ENCODE peak calls at places on chromosome X, in five cellular contexts. R is CD4-positive, alpha-beta T cell; I is PC-3; O is psoas muscle; S is AG09309. T is an unnamed sample.

GRCh38 chrX:53045002-53045401 is 3.6 kb upstream of the GPR173 start:
- DNase-seq in R (no peak), I (no peak), O (no peak), S (no peak), T (no peak)

GRCh38 chrX:26649534-26649933 is 433.6 kb downstream of the MAGEB5 start:
- DNase-seq in R (no peak), I (peak), O (no peak), S (no peak), T (no peak)

GRCh38 chrX:34734383-34734782 is 77.3 kb upstream of the TMEM47 start:
- DNase-seq in R (no peak), I (peak), O (no peak), S (no peak), T (peak)

GRCh38 chrX:70461026-70461425 is 16.4 kb downstream of the DLG3 start:
- DNase-seq in R (no peak), I (no peak), O (no peak), S (no peak), T (no peak)

GRCh38 chrX:17917945-17918577 is 57.0 kb upstream of the RAI2 start:
- DNase-seq in R (no peak), I (no peak), O (no peak), S (no peak), T (no peak)

GRCh38 chrX:152832520-152832919 is 1.7 kb downstream of the NSDHL start:
- DNase-seq in R (no peak), I (no peak), O (no peak), S (no peak), T (no peak)

GRCh38 chrX:4179031-4179430 is 465.6 kb upstream of the PRKX start:
- DNase-seq in R (no peak), I (no peak), O (no peak), S (no peak), T (no peak)

GRCh38 chrX:131262738-131263679 is 26.1 kb downstream of the IGSF1 start:
- DNase-seq in R (no peak), I (peak), O (no peak), S (no peak), T (no peak)

GRCh38 chrX:115234220-115234557 is 293 bp upstream of the LRCH2 start:
- DNase-seq in R (no peak), I (no peak), O (no peak), S (no peak), T (no peak)

GRCh38 chrX:1902901-1903379 is 288.1 kb downstream of the ASMT start:
- DNase-seq in R (no peak), I (no peak), O (no peak), S (no peak), T (no peak)

GRCh38 chrX:70046978-70047377 is 2.8 kb downstream of the AWAT2 start:
- DNase-seq in R (no peak), I (peak), O (no peak), S (no peak), T (no peak)

GRCh38 chrX:16578218-16578617 is 71.7 kb upstream of the S100G start:
- DNase-seq in R (no peak), I (peak), O (no peak), S (peak), T (no peak)

GRCh38 chrX:112636288-112636687 is 43.5 kb downstream of the LHFPL1 start:
- DNase-seq in R (no peak), I (no peak), O (no peak), S (no peak), T (no peak)

GRCh38 chrX:108139303-108139702 is 47.7 kb downstream of the ATG4A start:
- DNase-seq in R (no peak), I (peak), O (no peak), S (no peak), T (no peak)

GRCh38 chrX:30935985-30936384 is 46.9 kb upstream of the TAB3 start:
- DNase-seq in R (no peak), I (peak), O (no peak), S (no peak), T (no peak)
- TF ChIP-seq CTCF in R (no peak), I (peak), O (no peak), S (no peak), T (peak)

GRCh38 chrX:47644557-47645091 is 5.7 kb downstream of the ELK1 start:
- DNase-seq in R (no peak), I (peak), O (no peak), S (no peak), T (no peak)
- TF ChIP-seq CTCF in R (no peak), I (peak), O (no peak), S (peak), T (peak)

DNA sequence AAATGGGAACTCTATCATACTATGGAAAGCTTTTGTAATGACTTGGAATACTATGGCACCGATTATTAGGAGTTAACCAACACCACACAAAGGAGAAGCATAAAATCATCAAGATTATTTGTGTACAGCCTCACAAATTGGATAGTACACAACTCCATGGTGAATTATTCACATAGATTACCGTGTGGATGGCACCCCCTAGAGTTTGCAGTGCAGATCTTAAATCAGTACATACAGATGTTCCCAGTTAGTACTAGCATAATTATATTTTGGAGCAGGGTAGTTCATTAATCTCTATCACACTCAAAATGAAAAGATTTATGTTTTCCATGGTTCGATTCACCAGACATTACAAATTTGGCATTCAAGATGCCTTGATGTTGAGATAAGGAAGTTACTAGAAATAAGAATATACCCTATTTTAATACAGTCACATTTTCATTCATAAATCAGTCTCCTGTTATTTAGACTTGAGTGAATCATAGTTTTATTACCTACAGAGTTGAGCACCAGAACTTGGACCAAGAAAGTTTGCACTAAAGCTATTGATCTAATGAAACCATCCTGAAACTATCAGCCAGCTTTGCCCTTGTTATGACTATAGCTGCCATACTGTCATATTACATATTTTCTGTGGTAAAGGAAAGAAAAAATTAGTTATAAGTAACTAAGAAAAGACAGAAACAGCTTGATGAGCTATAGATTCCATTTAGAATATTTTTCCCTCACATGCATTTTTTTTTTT is 531.8 kb downstream of the GLUD2 start:
- DNase-seq in R (no peak), I (peak), O (no peak), S (no peak), T (no peak)
- TF ChIP-seq CTCF in R (peak), I (peak), O (peak), S (peak), T (peak)

DNA sequence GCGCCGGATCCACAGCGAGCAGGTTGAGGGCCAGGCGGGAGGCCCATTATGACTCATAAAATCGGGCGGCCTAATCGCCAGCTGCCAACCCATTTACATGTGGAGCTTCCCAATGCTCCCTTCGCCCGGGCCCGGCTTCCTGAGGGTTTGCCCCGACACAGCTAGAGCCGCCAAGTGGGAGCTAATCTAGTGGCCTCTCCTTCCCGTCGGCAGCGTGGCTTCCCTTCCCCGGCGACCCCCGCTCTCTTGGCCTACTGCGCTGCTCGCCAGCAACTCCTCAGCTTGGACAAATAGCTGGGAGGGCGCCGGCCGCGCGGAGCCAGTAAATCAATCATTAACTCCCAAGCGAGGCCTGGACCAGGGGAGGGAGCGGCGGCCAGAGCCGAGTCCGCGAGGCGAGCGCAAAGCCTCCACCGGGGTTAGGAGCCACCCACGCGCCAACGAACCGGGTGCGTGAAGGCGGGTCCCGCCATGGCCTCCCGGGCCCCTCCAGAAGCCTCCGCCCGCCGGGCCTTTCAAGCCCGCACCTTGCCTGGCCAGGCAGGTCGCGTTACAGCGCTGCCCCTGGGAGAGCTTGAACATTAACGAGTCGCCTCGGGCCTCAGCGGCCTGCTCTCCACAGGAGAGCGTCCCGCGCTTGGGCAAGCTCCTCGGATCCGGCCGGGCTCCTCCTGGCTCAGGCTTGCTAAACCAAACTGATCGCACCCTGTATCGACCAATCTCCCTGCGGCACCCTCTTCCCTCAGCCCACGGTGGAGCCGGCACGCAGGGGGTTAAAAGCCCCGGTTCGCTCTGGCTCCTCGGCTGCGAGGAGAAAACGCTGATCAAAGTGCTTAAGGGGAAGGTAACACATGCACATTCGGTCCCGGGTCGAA is 10.6 kb upstream of the BCOR start:
- DNase-seq in R (no peak), I (peak), O (peak), S (no peak), T (no peak)
- TF ChIP-seq CTCF in R (no peak), I (no peak), O (no peak), S (no peak), T (no peak)

GRCh38 chrX:56281789-56282188 is 49.6 kb downstream of the KLF8 start:
- DNase-seq in R (no peak), I (peak), O (no peak), S (no peak), T (no peak)
- TF ChIP-seq CTCF in R (peak), I (peak), O (peak), S (peak), T (no peak)

DNA sequence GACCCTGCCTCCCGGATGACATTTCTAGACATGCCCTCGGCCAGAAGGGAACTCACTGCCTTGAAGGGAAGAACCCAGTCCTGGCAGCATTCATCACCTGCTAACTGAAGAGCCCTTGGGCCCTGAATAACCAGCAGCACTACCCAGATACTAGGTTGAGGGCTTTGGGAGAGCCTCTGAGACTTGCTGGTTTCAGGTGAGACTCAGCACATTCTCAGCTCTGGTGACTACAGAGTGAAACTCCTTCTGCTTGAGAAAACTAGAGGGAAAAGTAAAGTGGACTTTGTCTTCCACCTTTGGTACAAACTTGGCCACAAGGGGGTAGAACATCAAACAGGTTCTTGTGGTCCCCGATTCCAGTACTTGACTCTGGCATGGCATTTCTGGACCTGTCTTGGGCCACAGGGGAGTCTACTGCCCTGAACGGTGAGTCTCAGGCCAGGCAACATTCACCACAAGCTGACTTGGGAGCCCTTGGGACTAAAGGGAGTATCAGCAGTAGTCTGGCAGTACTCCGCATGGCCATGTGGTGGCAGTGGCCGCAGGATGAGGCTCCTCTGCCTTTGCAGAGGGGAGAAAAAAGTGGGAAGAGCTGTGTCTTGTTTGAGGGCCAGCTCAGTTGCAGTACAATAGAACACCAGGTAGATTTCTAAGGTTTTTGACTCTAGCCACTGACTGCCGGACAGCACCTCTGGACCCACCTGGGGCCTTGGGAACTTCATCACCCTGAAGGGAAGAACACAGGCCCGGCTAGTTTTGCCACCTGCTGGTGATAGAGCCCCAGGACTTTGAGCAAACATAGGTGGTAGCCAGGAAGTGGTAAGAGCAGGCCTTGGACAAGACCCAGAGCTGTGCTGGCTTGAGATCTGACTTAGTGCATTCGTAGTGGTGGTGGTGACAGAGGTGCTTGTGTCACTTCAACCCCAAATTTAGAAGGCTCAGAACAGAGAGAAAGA is 414.8 kb downstream of the OPHN1 start:
- DNase-seq in R (no peak), I (peak), O (no peak), S (peak), T (peak)
- TF ChIP-seq CTCF in R (no peak), I (peak), O (peak), S (peak), T (peak)

DNA sequence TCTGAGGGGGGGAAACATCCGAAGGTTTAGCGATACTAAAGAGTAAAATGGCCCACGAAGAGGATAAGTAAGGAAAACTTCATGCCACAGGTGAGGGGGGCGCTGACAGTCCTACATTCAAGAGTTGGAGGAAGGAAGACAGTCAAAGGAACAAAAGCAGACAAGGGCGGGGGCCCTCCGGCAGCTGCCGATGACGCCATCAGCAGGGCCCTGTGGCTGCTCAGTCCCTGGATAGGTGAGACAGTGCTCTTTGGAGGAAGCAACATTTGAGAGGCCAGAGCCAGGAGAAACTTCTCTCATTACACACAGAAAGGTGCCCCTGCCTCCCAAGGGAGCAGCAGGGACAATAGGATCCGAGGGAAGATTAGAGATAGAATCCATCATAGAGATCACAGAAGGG is 41.5 kb downstream of the RAB40AL start:
- DNase-seq in R (no peak), I (no peak), O (no peak), S (no peak), T (no peak)
- TF ChIP-seq CTCF in R (no peak), I (no peak), O (no peak), S (no peak), T (no peak)

DNA sequence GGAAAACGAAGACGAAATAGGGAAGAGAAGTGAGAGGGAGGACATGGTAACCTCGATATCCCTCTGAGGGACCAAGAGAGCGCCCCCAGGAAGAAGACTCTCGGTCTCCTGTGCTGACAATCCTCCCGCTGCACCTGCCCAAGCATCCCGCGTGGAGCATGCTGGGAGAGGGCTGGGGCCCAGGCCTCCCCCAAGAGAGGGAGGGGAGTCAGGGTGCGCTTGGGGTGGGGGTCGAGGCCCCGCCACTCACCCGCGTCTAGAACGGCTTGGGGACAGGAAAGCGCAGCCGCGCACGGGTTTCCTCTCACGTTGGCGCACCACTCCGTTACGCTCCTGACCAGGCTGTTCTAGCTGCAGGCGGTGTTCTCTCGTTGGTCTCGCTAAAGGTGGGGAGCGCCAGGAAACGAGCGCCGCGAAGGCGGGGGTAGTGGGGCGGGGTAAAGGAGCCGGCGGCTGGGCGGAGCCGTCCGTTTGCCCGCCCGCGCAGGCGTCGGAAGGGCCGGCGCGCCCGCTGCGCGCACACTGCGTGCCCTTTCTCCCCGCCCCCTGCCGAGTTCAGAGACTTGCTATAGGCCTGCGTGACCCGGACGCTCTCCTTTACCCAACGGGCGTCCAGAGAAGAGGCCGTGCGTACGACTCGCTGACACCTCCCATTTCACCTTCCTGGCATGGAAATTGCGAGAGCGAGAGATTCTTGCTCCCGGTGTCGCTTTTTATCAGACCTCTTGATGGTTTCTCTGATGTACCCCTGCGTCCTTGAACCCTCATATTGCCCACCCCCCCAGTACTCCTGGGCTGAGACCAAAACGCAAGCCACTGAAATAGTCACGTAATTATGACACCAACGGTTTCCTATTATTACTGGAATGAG is at the start of gene C1GALT1C1:
- DNase-seq in R (peak), I (peak), O (peak), S (peak), T (peak)
- TF ChIP-seq CTCF in R (no peak), I (no peak), O (no peak), S (no peak), T (no peak)

DNA sequence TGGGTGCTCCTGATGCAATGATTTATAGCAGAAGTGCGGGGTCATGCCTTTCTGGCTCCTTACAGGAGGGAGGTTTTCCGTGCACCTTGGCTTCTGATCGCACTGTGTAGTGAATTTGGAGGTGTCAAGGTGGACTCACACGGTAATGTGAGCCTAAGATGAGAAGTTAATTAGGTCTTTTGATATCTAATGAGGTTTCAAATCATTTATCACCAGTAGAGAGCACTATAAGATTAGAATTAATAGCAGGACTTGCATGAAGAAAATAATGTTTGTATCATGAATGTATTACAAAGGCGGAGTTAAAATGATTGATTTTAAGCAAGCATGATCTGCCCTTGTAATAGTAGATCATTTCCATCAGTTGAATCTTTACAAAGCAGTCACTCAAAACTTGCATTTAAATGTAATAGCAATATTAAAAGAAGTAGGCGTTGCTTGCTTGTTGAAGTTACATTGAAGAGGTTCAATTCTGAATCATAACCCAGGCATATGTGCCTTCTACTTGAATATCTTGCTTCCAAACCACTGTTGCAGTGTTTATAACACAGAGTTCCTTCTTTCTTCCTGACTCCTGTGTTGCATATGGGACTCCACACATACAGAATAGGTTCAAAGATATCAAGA is 152.1 kb downstream of the FMR1NB start:
- DNase-seq in R (no peak), I (no peak), O (no peak), S (no peak), T (no peak)
- TF ChIP-seq CTCF in R (peak), I (no peak), O (no peak), S (no peak), T (no peak)

DNA sequence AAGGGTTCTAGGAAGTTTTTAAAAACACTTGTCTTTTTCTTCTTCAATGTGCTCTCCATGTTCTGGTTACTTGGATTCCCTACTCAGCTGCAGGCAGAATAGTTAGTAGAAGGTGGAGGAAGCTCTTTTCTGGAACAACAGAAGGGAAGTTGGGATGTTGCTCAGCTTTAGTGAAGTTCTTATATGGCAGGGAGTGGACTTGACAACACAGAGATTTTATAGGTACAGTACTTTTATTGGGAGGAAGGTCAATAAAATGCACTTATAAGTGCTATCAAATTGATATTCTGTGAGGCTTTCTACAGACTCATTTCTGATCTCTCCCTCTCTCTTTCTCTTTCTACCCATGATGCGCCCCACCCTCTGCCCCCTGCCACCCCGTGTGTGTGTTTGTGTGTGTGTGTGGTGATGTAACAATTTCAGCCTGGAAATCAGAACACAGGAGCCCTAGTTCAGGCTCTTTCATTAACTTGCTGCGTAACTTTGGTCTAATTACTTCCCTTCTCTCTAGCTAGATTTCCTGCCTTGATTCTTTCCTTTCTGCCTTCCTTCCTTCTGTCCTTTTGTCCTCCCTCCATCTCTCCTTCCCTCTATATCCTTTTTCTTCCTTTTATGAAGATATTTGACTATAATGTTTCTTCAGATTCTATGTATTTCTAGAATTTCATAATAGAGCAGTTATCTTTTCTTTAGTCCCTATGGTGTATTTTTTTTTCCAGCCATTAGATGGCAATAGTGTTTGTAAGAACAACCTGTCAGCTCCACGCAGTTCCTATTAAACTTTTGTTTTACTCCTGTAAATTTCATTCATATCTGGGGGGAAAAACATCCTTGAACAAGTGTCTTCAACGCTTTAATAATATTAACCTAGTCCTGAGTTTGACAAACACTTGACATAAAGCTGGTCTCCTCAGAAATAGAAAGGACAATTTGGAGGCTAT is 37.1 kb downstream of the HEPH start:
- DNase-seq in R (no peak), I (peak), O (no peak), S (peak), T (no peak)
- TF ChIP-seq CTCF in R (no peak), I (peak), O (peak), S (peak), T (no peak)

T was measured in retinal pigment epithelial cell.